ENCODE peak calls at places on chromosomes 16 and 17, in seven cellular contexts. One of them, this sample, is unnamed.

GRCh38 chr17:77474292-77474988 is 333.7 kb downstream of the SEC14L1 start:
- DNase-seq in endothelial cell of umbilical vein: no peak
- DNase-seq in AG10803: peak; percentile 63
- DNase-seq in T-helper 2 cell treated with Interferon-gamma antibody and Interleukin-4, amounts not matched to agents 5 μg/mL and 100 μg/mL, for 36 hours: no peak
- DNase-seq in astrocyte of the spinal cord: peak; percentile 43
- DNase-seq in effector CD4-positive, alpha-beta T cell: no peak
- DNase-seq in left kidney: no peak
- DNase-seq in this sample: no peak

GRCh38 chr17:74355065-74355464 is 6.6 kb downstream of the BTBD17 start:
- DNase-seq in endothelial cell of umbilical vein: no peak
- DNase-seq in AG10803: no peak
- DNase-seq in T-helper 2 cell treated with Interferon-gamma antibody and Interleukin-4, amounts not matched to agents 5 μg/mL and 100 μg/mL, for 36 hours: no peak
- DNase-seq in astrocyte of the spinal cord: no peak
- DNase-seq in effector CD4-positive, alpha-beta T cell: no peak
- DNase-seq in left kidney: no peak
- DNase-seq in this sample: no peak

GRCh38 chr17:56598471-56598870 is 5.0 kb downstream of the NOG start:
- DNase-seq in endothelial cell of umbilical vein: no peak
- DNase-seq in AG10803: peak; percentile 49
- DNase-seq in T-helper 2 cell treated with Interferon-gamma antibody and Interleukin-4, amounts not matched to agents 5 μg/mL and 100 μg/mL, for 36 hours: no peak
- DNase-seq in astrocyte of the spinal cord: peak; percentile 31
- DNase-seq in effector CD4-positive, alpha-beta T cell: no peak
- DNase-seq in left kidney: no peak
- DNase-seq in this sample: peak; percentile 57

GRCh38 chr17:77366558-77367245 is 225.9 kb downstream of the SEC14L1 start:
- DNase-seq in endothelial cell of umbilical vein: no peak
- DNase-seq in AG10803: peak; percentile 64
- DNase-seq in T-helper 2 cell treated with Interferon-gamma antibody and Interleukin-4, amounts not matched to agents 5 μg/mL and 100 μg/mL, for 36 hours: no peak
- DNase-seq in astrocyte of the spinal cord: peak; percentile 66
- DNase-seq in effector CD4-positive, alpha-beta T cell: no peak
- DNase-seq in left kidney: peak; percentile 45
- DNase-seq in this sample: peak; percentile 86

GRCh38 chr17:45195424-45195823 is 26.3 kb upstream of the FMNL1 start:
- DNase-seq in endothelial cell of umbilical vein: no peak
- DNase-seq in AG10803: no peak
- DNase-seq in T-helper 2 cell treated with Interferon-gamma antibody and Interleukin-4, amounts not matched to agents 5 μg/mL and 100 μg/mL, for 36 hours: no peak
- DNase-seq in astrocyte of the spinal cord: no peak
- DNase-seq in effector CD4-positive, alpha-beta T cell: no peak
- DNase-seq in left kidney: no peak
- DNase-seq in this sample: no peak

GRCh38 chr16:10827691-10828341 is 9.2 kb upstream of the TVP23A start:
- DNase-seq in endothelial cell of umbilical vein: peak; percentile 63
- DNase-seq in AG10803: peak; percentile 91
- DNase-seq in T-helper 2 cell treated with Interferon-gamma antibody and Interleukin-4, amounts not matched to agents 5 μg/mL and 100 μg/mL, for 36 hours: no peak
- DNase-seq in astrocyte of the spinal cord: peak; percentile 91
- DNase-seq in effector CD4-positive, alpha-beta T cell: no peak
- DNase-seq in left kidney: peak; percentile 31
- DNase-seq in this sample: peak; percentile 52

GRCh38 chr17:28745052-28745776 is 1.4 kb downstream of the TRAF4 start:
- DNase-seq in endothelial cell of umbilical vein: peak; percentile 72
- DNase-seq in AG10803: peak; percentile 52
- DNase-seq in T-helper 2 cell treated with Interferon-gamma antibody and Interleukin-4, amounts not matched to agents 5 μg/mL and 100 μg/mL, for 36 hours: no peak
- DNase-seq in astrocyte of the spinal cord: peak; percentile 64
- DNase-seq in effector CD4-positive, alpha-beta T cell: no peak
- DNase-seq in left kidney: peak; percentile 93
- DNase-seq in this sample: peak; percentile 68

GRCh38 chr17:15398291-15398690 is 56.9 kb upstream of the TEKT3 start:
- DNase-seq in endothelial cell of umbilical vein: peak; percentile 51
- DNase-seq in AG10803: peak; percentile 76
- DNase-seq in T-helper 2 cell treated with Interferon-gamma antibody and Interleukin-4, amounts not matched to agents 5 μg/mL and 100 μg/mL, for 36 hours: no peak
- DNase-seq in astrocyte of the spinal cord: peak; percentile 66
- DNase-seq in effector CD4-positive, alpha-beta T cell: no peak
- DNase-seq in left kidney: no peak
- DNase-seq in this sample: peak; percentile 28

GRCh38 chr17:38980455-38981217 is 13.4 kb upstream of the FBXO47 start:
- DNase-seq in endothelial cell of umbilical vein: no peak
- DNase-seq in AG10803: peak; percentile 82
- DNase-seq in T-helper 2 cell treated with Interferon-gamma antibody and Interleukin-4, amounts not matched to agents 5 μg/mL and 100 μg/mL, for 36 hours: no peak
- DNase-seq in astrocyte of the spinal cord: no peak
- DNase-seq in effector CD4-positive, alpha-beta T cell: no peak
- DNase-seq in left kidney: peak; percentile 46
- DNase-seq in this sample: peak; percentile 15

GRCh38 chr16:75460441-75460840 is 4.0 kb downstream of the TMEM170A start:
- DNase-seq in endothelial cell of umbilical vein: no peak
- DNase-seq in AG10803: peak; percentile 24
- DNase-seq in T-helper 2 cell treated with Interferon-gamma antibody and Interleukin-4, amounts not matched to agents 5 μg/mL and 100 μg/mL, for 36 hours: no peak
- DNase-seq in astrocyte of the spinal cord: no peak
- DNase-seq in effector CD4-positive, alpha-beta T cell: no peak
- DNase-seq in left kidney: peak; percentile 43
- DNase-seq in this sample: no peak

GRCh38 chr17:50301891-50302584 is 27.8 kb downstream of the TMEM92 start:
- DNase-seq in endothelial cell of umbilical vein: no peak
- DNase-seq in AG10803: no peak
- DNase-seq in T-helper 2 cell treated with Interferon-gamma antibody and Interleukin-4, amounts not matched to agents 5 μg/mL and 100 μg/mL, for 36 hours: peak; percentile 62
- DNase-seq in astrocyte of the spinal cord: no peak
- DNase-seq in effector CD4-positive, alpha-beta T cell: no peak
- DNase-seq in left kidney: no peak
- DNase-seq in this sample: no peak

GRCh38 chr16:11495066-11495407 is 91.7 kb downstream of the LITAF start:
- DNase-seq in endothelial cell of umbilical vein: peak; percentile 48
- DNase-seq in AG10803: no peak
- DNase-seq in T-helper 2 cell treated with Interferon-gamma antibody and Interleukin-4, amounts not matched to agents 5 μg/mL and 100 μg/mL, for 36 hours: no peak
- DNase-seq in astrocyte of the spinal cord: no peak
- DNase-seq in effector CD4-positive, alpha-beta T cell: no peak
- DNase-seq in left kidney: no peak
- DNase-seq in this sample: no peak

GRCh38 chr16:49703494-49703893 is 152.4 kb downstream of the ZNF423 start:
- DNase-seq in endothelial cell of umbilical vein: no peak
- DNase-seq in AG10803: no peak
- DNase-seq in T-helper 2 cell treated with Interferon-gamma antibody and Interleukin-4, amounts not matched to agents 5 μg/mL and 100 μg/mL, for 36 hours: no peak
- DNase-seq in astrocyte of the spinal cord: no peak
- DNase-seq in effector CD4-positive, alpha-beta T cell: no peak
- DNase-seq in left kidney: peak; percentile 53
- DNase-seq in this sample: no peak

GRCh38 chr17:15091825-15092224 is 173.3 kb downstream of the PMP22 start:
- DNase-seq in endothelial cell of umbilical vein: no peak
- DNase-seq in AG10803: no peak
- DNase-seq in T-helper 2 cell treated with Interferon-gamma antibody and Interleukin-4, amounts not matched to agents 5 μg/mL and 100 μg/mL, for 36 hours: no peak
- DNase-seq in astrocyte of the spinal cord: no peak
- DNase-seq in effector CD4-positive, alpha-beta T cell: no peak
- DNase-seq in left kidney: peak; percentile 16
- DNase-seq in this sample: no peak

GRCh38 chr17:75031972-75032895 is 14.5 kb downstream of the ATP5PD start:
- DNase-seq in endothelial cell of umbilical vein: peak; percentile 43
- DNase-seq in AG10803: peak; percentile 83
- DNase-seq in T-helper 2 cell treated with Interferon-gamma antibody and Interleukin-4, amounts not matched to agents 5 μg/mL and 100 μg/mL, for 36 hours: peak; percentile 66
- DNase-seq in astrocyte of the spinal cord: peak; percentile 75
- DNase-seq in effector CD4-positive, alpha-beta T cell: peak; percentile 39
- DNase-seq in left kidney: peak; percentile 78
- DNase-seq in this sample: peak; percentile 77

GRCh38 chr17:68624381-68624780 is 23.2 kb upstream of the FAM20A start:
- DNase-seq in endothelial cell of umbilical vein: no peak
- DNase-seq in AG10803: peak; percentile 28
- DNase-seq in T-helper 2 cell treated with Interferon-gamma antibody and Interleukin-4, amounts not matched to agents 5 μg/mL and 100 μg/mL, for 36 hours: no peak
- DNase-seq in astrocyte of the spinal cord: no peak
- DNase-seq in effector CD4-positive, alpha-beta T cell: no peak
- DNase-seq in left kidney: no peak
- DNase-seq in this sample: peak; percentile 21

GRCh38 chr17:58231644-58232043 is 6.7 kb upstream of the LPO start:
- DNase-seq in endothelial cell of umbilical vein: no peak
- DNase-seq in AG10803: peak; percentile 64
- DNase-seq in T-helper 2 cell treated with Interferon-gamma antibody and Interleukin-4, amounts not matched to agents 5 μg/mL and 100 μg/mL, for 36 hours: no peak
- DNase-seq in astrocyte of the spinal cord: no peak
- DNase-seq in effector CD4-positive, alpha-beta T cell: no peak
- DNase-seq in left kidney: no peak
- DNase-seq in this sample: no peak

GRCh38 chr17:79038545-79039135 is 14.7 kb downstream of the C1QTNF1 start:
- DNase-seq in endothelial cell of umbilical vein: no peak
- DNase-seq in AG10803: peak; percentile 99
- DNase-seq in T-helper 2 cell treated with Interferon-gamma antibody and Interleukin-4, amounts not matched to agents 5 μg/mL and 100 μg/mL, for 36 hours: no peak
- DNase-seq in astrocyte of the spinal cord: peak; percentile 55
- DNase-seq in effector CD4-positive, alpha-beta T cell: no peak
- DNase-seq in left kidney: no peak
- DNase-seq in this sample: peak; percentile 93

GRCh38 chr17:83119987-83120864 is 40.8 kb downstream of the METRNL start:
- DNase-seq in endothelial cell of umbilical vein: no peak
- DNase-seq in AG10803: no peak
- DNase-seq in T-helper 2 cell treated with Interferon-gamma antibody and Interleukin-4, amounts not matched to agents 5 μg/mL and 100 μg/mL, for 36 hours: no peak
- DNase-seq in astrocyte of the spinal cord: no peak
- DNase-seq in effector CD4-positive, alpha-beta T cell: no peak
- DNase-seq in left kidney: no peak
- DNase-seq in this sample: no peak

GRCh38 chr17:45070809-45071208 is 9.7 kb downstream of the NMT1 start:
- DNase-seq in endothelial cell of umbilical vein: no peak
- DNase-seq in AG10803: no peak
- DNase-seq in T-helper 2 cell treated with Interferon-gamma antibody and Interleukin-4, amounts not matched to agents 5 μg/mL and 100 μg/mL, for 36 hours: no peak
- DNase-seq in astrocyte of the spinal cord: no peak
- DNase-seq in effector CD4-positive, alpha-beta T cell: no peak
- DNase-seq in left kidney: no peak
- DNase-seq in this sample: no peak

GRCh38 chr16:69779724-69780123 is 17.6 kb downstream of the WWP2 start:
- DNase-seq in endothelial cell of umbilical vein: no peak
- DNase-seq in AG10803: no peak
- DNase-seq in T-helper 2 cell treated with Interferon-gamma antibody and Interleukin-4, amounts not matched to agents 5 μg/mL and 100 μg/mL, for 36 hours: no peak
- DNase-seq in astrocyte of the spinal cord: no peak
- DNase-seq in effector CD4-positive, alpha-beta T cell: no peak
- DNase-seq in left kidney: no peak
- DNase-seq in this sample: no peak

GRCh38 chr17:7204828-7205461 is 14.7 kb downstream of the DLG4 start:
- DNase-seq in endothelial cell of umbilical vein: peak; percentile 71
- DNase-seq in AG10803: peak; percentile 56
- DNase-seq in T-helper 2 cell treated with Interferon-gamma antibody and Interleukin-4, amounts not matched to agents 5 μg/mL and 100 μg/mL, for 36 hours: peak; percentile 90
- DNase-seq in astrocyte of the spinal cord: peak; percentile 86
- DNase-seq in effector CD4-positive, alpha-beta T cell: peak; percentile 97
- DNase-seq in left kidney: peak; percentile 96
- DNase-seq in this sample: peak; percentile 83

This sample was measured in iris pigment epithelial cell.